ENCODE peak calls at places on chromosomes 12 and 14, in five cellular contexts. S, J, L, X and I are unnamed samples.

GRCh38 chr14:52025952-52026510 is 36.7 kb downstream of the RTRAF start:
- DNase-seq in J (no peak), L (no peak), X (no peak), S (no peak), I (no peak)

GRCh38 chr14:63897706-63898105 is 44.9 kb downstream of the SYNE2 start:
- DNase-seq in X (no peak), L (no peak), S (no peak), J (no peak), I (no peak)

GRCh38 chr12:55724226-55724939 is 4.2 kb downstream of the RDH5 start:
- DNase-seq in J (peak), S (no peak), X (peak), L (peak), I (peak)

GRCh38 chr14:70005281-70005805 is 126.1 kb downstream of the SMOC1 start:
- DNase-seq in L (no peak), J (no peak), S (no peak), X (no peak), I (no peak)

GRCh38 chr14:52801014-52801708 is 9.8 kb upstream of the GNPNAT1 start:
- DNase-seq in S (no peak), J (no peak), L (no peak), X (no peak), I (no peak)

GRCh38 chr12:24109381-24110039 is 160.0 kb upstream of the SOX5 start:
- DNase-seq in S (no peak), J (no peak), L (no peak), X (no peak), I (no peak)

GRCh38 chr12:3379079-3379478 is 111.9 kb upstream of the PRMT8 start:
- DNase-seq in X (no peak), L (no peak), S (no peak), J (no peak), I (no peak)

GRCh38 chr14:22598099-22598895 is at the start of gene ABHD4:
- DNase-seq in J (peak), X (peak), S (peak), L (peak), I (peak)

GRCh38 chr12:111446044-111446581 is 40.4 kb downstream of the SH2B3 start:
- DNase-seq in X (peak), S (no peak), J (peak), L (no peak), I (no peak)

GRCh38 chr12:126847005-126847629 is 1419.9 kb upstream of the TMEM132C start:
- DNase-seq in J (no peak), X (no peak), L (no peak), S (no peak), I (no peak)

GRCh38 chr14:29927596-29928341 is at the start of gene PRKD1:
- DNase-seq in X (peak), S (no peak), J (peak), L (peak), I (no peak)
- TF ChIP-seq CTCF in X (peak), S (peak), J (no peak), L (no peak), I (no peak)

GRCh38 chr14:91396959-91397815 is 20.4 kb downstream of the CCDC88C start:
- DNase-seq in L (no peak), X (no peak), S (no peak), J (peak), I (no peak)
- TF ChIP-seq POLR2A in L (no peak), X (no peak), S (no peak), J (no peak), I (no peak)

GRCh38 chr12:8050600-8051250 is 15.4 kb downstream of the C3AR1 start:
- DNase-seq in S (no peak), L (no peak), X (no peak), J (no peak), I (no peak)

GRCh38 chr12:8057291-8057690 is 8.9 kb downstream of the C3AR1 start:
- DNase-seq in X (no peak), S (no peak), L (no peak), J (no peak), I (no peak)

GRCh38 chr12:8048906-8049305 is 16.4 kb downstream of the FOXJ2 start:
- DNase-seq in X (peak), J (no peak), L (no peak), S (no peak), I (no peak)

GRCh38 chr12:8054821-8055220 is 11.3 kb downstream of the C3AR1 start:
- DNase-seq in L (no peak), J (no peak), S (no peak), X (no peak), I (no peak)

GRCh38 chr12:8052679-8053078 is 13.5 kb downstream of the C3AR1 start:
- DNase-seq in J (no peak), X (peak), L (no peak), S (no peak), I (no peak)
- TF ChIP-seq CTCF in J (no peak), X (no peak), L (no peak), S (no peak), I (no peak)

GRCh38 chr12:75784591-75784990 is 247.0 kb downstream of the PHLDA1 start:
- DNase-seq in L (no peak), J (no peak), S (peak), X (peak), I (peak)
- TF ChIP-seq POLR2A in L (no peak), J (no peak), S (no peak), X (no peak), I (no peak)

DNA sequence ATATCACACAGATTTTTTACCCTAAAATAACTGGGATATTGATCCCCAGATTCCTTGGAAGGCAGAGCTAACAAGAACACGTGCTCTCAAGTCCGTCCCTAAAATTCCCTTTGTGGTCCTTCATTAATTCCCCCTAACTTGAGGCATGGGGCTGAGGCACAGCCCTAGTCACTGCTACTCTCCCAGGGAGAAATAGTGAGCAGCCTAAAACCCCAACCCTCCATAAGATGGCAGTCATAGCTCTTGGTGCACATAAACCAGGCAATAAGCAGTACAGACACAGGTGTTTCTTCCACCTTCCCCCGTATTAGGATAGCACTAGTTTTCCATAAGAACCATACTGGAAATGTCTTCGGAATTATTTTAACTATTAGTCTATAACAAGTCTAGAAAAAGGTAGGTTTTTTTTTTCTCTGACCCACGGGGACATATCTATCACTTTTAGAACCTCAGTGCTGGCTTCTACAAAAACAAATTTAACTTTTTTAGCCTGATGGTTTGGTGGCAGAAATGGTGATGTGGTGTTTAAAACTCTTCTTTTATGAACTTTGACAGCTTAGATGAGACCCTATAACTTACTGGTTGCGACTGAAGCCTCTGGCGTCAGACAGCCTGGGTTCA is 3.1 kb upstream of the ARHGEF40 start:
- DNase-seq in X (no peak), L (no peak), S (no peak), J (no peak), I (no peak)
- TF ChIP-seq CTCF in X (no peak), L (peak), S (no peak), J (peak), I (no peak)

GRCh38 chr14:37566811-37567371 is 28.2 kb downstream of the FOXA1 start:
- DNase-seq in L (no peak), S (no peak), X (no peak), J (no peak), I (no peak)
- TF ChIP-seq POLR2A in L (no peak), S (no peak), X (no peak), J (no peak), I (no peak)

GRCh38 chr12:1920436-1920835 is 2.0 kb upstream of the CACNA2D4 start:
- DNase-seq in X (no peak), J (no peak), S (no peak), L (no peak), I (peak)
- TF ChIP-seq CTCF in X (no peak), J (no peak), S (no peak), L (no peak), I (no peak)